ENCODE peak calls at places on chromosomes 3 and 15, in ten cellular contexts. E, W, Y, Z, A, R, O, G, V and U are unnamed samples.

GRCh38 chr3:194640829-194641228 is 7.6 kb upstream of the TMEM44 start:
- DNase-seq in E (no peak), W (no peak), Y (peak), Z (no peak), A (no peak), R (no peak), O (peak), G (no peak), V (peak), U (no peak)

GRCh38 chr3:50205719-50206276 is 727 bp downstream of the SLC38A3 start:
- DNase-seq in E (no peak), W (no peak), Y (peak), Z (peak), A (no peak), R (no peak), O (no peak), G (peak), V (no peak), U (no peak)

GRCh38 chr15:46280753-46281521 is 646.1 kb downstream of the SQOR start:
- DNase-seq in E (no peak), W (no peak), Y (no peak), Z (no peak), A (no peak), R (no peak), O (no peak), G (peak), V (peak), U (no peak)

GRCh38 chr3:155585384-155585783 is 159.5 kb downstream of the PLCH1 start:
- DNase-seq in E (no peak), W (no peak), Y (no peak), Z (no peak), A (no peak), R (no peak), O (no peak), G (peak), V (no peak), U (no peak)

GRCh38 chr15:75669191-75669878 is 21.6 kb downstream of the SNX33 start:
- DNase-seq in E (peak), W (no peak), Y (no peak), Z (no peak), A (no peak), R (no peak), O (no peak), G (no peak), V (no peak), U (no peak)

GRCh38 chr3:112818289-112818688 is 28.4 kb downstream of the CD200R1L start:
- DNase-seq in E (peak), W (no peak), Y (no peak), Z (peak), A (no peak), R (no peak), O (peak), G (no peak), V (no peak), U (no peak)

GRCh38 chr3:55709411-55709997 is 222.4 kb upstream of the WNT5A start:
- DNase-seq in E (no peak), W (no peak), Y (no peak), Z (no peak), A (no peak), R (no peak), O (no peak), G (no peak), V (no peak), U (no peak)

GRCh38 chr15:79321876-79322275 is 11.0 kb downstream of the TMED3 start:
- DNase-seq in E (no peak), W (no peak), Y (no peak), Z (no peak), A (no peak), R (no peak), O (no peak), G (no peak), V (no peak), U (no peak)

GRCh38 chr3:86180696-86181095 is 810.3 kb downstream of the VGLL3 start:
- DNase-seq in E (peak), W (peak), Y (no peak), Z (no peak), A (no peak), R (no peak), O (no peak), G (peak), V (peak), U (no peak)

GRCh38 chr3:64254443-64254842 is 29.2 kb upstream of the PRICKLE2 start:
- DNase-seq in E (no peak), W (no peak), Y (no peak), Z (no peak), A (no peak), R (no peak), O (no peak), G (no peak), V (no peak), U (no peak)

GRCh38 chr15:74367296-74367854 is at the start of gene CYP11A1:
- DNase-seq in E (no peak), W (no peak), Y (no peak), Z (no peak), A (no peak), R (peak), O (no peak), G (no peak), V (no peak), U (no peak)

GRCh38 chr3:122415762-122416654 is at the start of gene WDR5B:
- DNase-seq in E (peak), W (peak), Y (peak), Z (peak), A (peak), R (peak), O (peak), G (peak), V (peak), U (peak)

GRCh38 chr15:89371145-89372044 is 36.8 kb upstream of the POLG start:
- DNase-seq in E (no peak), W (no peak), Y (no peak), Z (no peak), A (no peak), R (no peak), O (no peak), G (no peak), V (no peak), U (no peak)
- H3K4me3 ChIP-seq in E (no peak), W (peak), Y (no peak), Z (no peak), A (no peak), R (no peak), O (no peak), G (no peak), V (no peak), U (no peak)

GRCh38 chr3:150357923-150358322 is 50.2 kb upstream of the TSC22D2 start:
- DNase-seq in E (no peak), W (no peak), Y (no peak), Z (no peak), A (no peak), R (no peak), O (no peak), G (no peak), V (no peak), U (no peak)
- H3K4me3 ChIP-seq in E (no peak), W (no peak), Y (no peak), Z (no peak), A (no peak), R (no peak), O (no peak), G (no peak), V (no peak), U (no peak)

GRCh38 chr3:52305926-52306325 is 10.2 kb upstream of the DNAH1 start:
- DNase-seq in E (no peak), W (no peak), Y (no peak), Z (no peak), A (no peak), R (no peak), O (no peak), G (no peak), V (no peak), U (no peak)
- H3K4me3 ChIP-seq in E (no peak), W (no peak), Y (no peak), Z (no peak), A (no peak), R (no peak), O (no peak), G (no peak), V (no peak), U (no peak)

GRCh38 chr15:40162552-40162951 is 1.7 kb downstream of the BUB1B start:
- DNase-seq in E (no peak), W (no peak), Y (no peak), Z (no peak), A (no peak), R (no peak), O (no peak), G (no peak), V (no peak), U (no peak)
- H3K4me3 ChIP-seq in E (no peak), W (peak), Y (no peak), Z (peak), A (no peak), R (no peak), O (peak), G (peak), V (peak), U (peak)

GRCh38 chr15:58535337-58535736 is 103.5 kb downstream of the LIPC start:
- DNase-seq in E (no peak), W (no peak), Y (no peak), Z (no peak), A (no peak), R (no peak), O (no peak), G (no peak), V (no peak), U (no peak)
- H3K4me3 ChIP-seq in E (no peak), W (no peak), Y (no peak), Z (no peak), A (no peak), R (no peak), O (no peak), G (no peak), V (no peak), U (no peak)